ENCODE peak calls at places on chromosomes 1 and 21, in five cellular contexts. B is fibroblast of the aortic adventitia, Z is tibial nerve, L is fibroblast of mammary gland, O is osteoblast. Y is an unnamed sample.
A peak's percentile ranks its signal among the peaks of the same experiment; 100 is the strongest.

GRCh38 chr1:93715529-93716126 is 34.0 kb upstream of the BCAR3 start:
- DNase-seq in L (no peak), Z (no peak), O (no peak), B (no peak), Y (no peak)

GRCh38 chr1:8358897-8359616 is 41.1 kb downstream of the SLC45A1 start:
- DNase-seq in Z (no peak), B (no peak), L (no peak), O (peak; percentile 70), Y (no peak)

GRCh38 chr1:10860682-10861081 is 64.2 kb upstream of the CASZ1 start:
- DNase-seq in O (peak; percentile 78), Z (no peak), B (no peak), L (no peak), Y (no peak)

GRCh38 chr1:70475023-70475422 is 64.0 kb downstream of the CTH start:
- DNase-seq in Z (no peak), O (no peak), L (peak; percentile 61), B (peak; percentile 39), Y (no peak)

GRCh38 chr1:25062621-25063255 is 132.7 kb upstream of the RUNX3 start:
- DNase-seq in L (no peak), O (peak; percentile 59), Z (no peak), B (no peak), Y (peak; percentile 15)

GRCh38 chr1:6646499-6647148 is 22.0 kb downstream of the THAP3 start:
- DNase-seq in O (peak; percentile 89), B (peak; percentile 69), Z (no peak), L (peak; percentile 65), Y (no peak)

GRCh38 chr1:247962911-247963588 is 2.0 kb upstream of the OR2AK2 start:
- DNase-seq in L (no peak), B (no peak), O (no peak), Z (no peak), Y (no peak)

GRCh38 chr1:223095870-223096269 is 47.2 kb downstream of the TLR5 start:
- DNase-seq in O (no peak), B (no peak), Z (no peak), L (no peak), Y (no peak)

GRCh38 chr1:41242645-41243171 is 602 bp upstream of the SCMH1 start:
- DNase-seq in Z (no peak), B (no peak), L (no peak), O (no peak), Y (no peak)

GRCh38 chr1:117570988-117571409 is 34.8 kb upstream of the TENT5C start:
- DNase-seq in Z (no peak), L (no peak), B (no peak), O (peak; percentile 25), Y (no peak)

GRCh38 chr1:168803696-168804510 is 74.9 kb upstream of the DPT start:
- DNase-seq in Z (no peak), B (no peak), L (no peak), O (no peak), Y (no peak)

GRCh38 chr1:201153474-201154388 is 543 bp downstream of the TMEM9 start:
- DNase-seq in L (peak; percentile 21), Z (no peak), B (no peak), O (peak; percentile 82), Y (peak; percentile 34)

GRCh38 chr1:109718495-109718894 is 6.4 kb downstream of the GSTM5 start:
- DNase-seq in B (no peak), L (peak; percentile 25), O (no peak), Z (no peak), Y (no peak)

GRCh38 chr1:204520834-204521709 is 4.9 kb downstream of the MDM4 start:
- DNase-seq in L (peak; percentile 84), B (peak; percentile 19), O (peak; percentile 27), Z (no peak), Y (peak; percentile 64)

GRCh38 chr21:44710294-44710665 is 1.1 kb downstream of the TSPEAR start:
- DNase-seq in Z (no peak), L (no peak), B (no peak), O (no peak), Y (no peak)

GRCh38 chr1:29186707-29187106 is 5.0 kb upstream of the SRSF4 start:
- DNase-seq in Z (no peak), L (no peak), B (no peak), O (no peak), Y (no peak)

GRCh38 chr1:208254376-208254775 is 10.2 kb upstream of the PLXNA2 start:
- DNase-seq in L (peak; percentile 41), O (no peak), B (peak; percentile 78), Z (no peak), Y (no peak)

GRCh38 chr1:161196521-161197451 is 2.1 kb downstream of the ADAMTS4 start:
- DNase-seq in B (peak; percentile 89), O (peak; percentile 92), L (peak; percentile 93), Z (peak; percentile 47), Y (no peak)

GRCh38 chr1:196088551-196088950 is 519.7 kb downstream of the KCNT2 start:
- DNase-seq in Z (no peak), O (no peak), B (no peak), L (no peak), Y (no peak)

DNA sequence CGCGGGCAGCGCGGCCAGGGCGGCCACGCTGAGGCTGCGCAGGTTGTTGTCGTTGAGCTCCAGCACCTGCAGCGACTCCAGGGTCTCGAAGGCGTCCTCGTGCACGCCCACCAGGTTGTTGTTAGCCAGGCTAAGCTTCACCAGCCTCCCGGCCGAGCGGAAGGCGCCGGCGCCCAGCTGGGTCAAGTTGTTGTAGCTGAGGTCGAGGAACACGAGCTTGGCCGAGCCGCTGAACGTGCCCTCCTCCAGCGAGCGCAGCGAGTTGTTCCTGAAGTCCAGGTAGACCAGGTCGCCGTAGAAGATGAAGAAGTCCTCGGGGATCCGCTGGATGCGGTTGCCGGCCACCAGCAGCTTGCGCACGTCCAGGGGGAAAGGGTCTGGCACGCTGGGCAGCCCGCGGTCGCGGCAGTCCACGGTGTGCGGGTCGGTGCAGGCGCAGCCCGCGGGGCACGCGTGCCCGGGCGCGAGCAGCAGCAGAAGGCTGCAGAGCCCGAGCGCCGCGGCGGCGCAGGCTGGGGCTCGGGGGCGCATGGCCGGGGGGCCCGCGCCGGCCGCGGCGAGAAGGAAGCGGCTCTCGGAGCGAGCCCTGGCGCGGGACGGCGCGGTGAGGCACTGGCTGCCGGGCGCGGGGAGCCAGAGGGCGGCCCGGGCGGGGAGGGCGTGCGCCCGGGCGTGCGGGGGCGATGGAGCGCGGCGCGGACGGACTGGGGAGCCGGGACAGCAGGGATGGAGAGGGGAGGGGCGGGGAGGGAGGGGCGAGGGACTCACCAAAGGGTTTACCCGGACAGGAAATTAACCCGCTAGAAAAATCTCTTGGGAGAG is 529 bp downstream of the LRRC38 start:
- DNase-seq in O (no peak), Z (no peak), L (no peak), B (no peak), Y (no peak)
- TF ChIP-seq CTCF in O (no peak), Z (no peak), L (no peak), B (no peak), Y (no peak)

GRCh38 chr1:230536641-230537155 is 105.6 kb upstream of the COG2 start:
- DNase-seq in O (no peak), Z (no peak), L (no peak), B (no peak), Y (no peak)

GRCh38 chr1:230534224-230534623 is 108.1 kb upstream of the COG2 start:
- DNase-seq in O (no peak), L (no peak), B (no peak), Z (no peak), Y (no peak)

GRCh38 chr1:230541306-230541705 is 101.0 kb upstream of the COG2 start:
- DNase-seq in Z (no peak), B (no peak), L (no peak), O (no peak), Y (no peak)

GRCh38 chr1:230540416-230540815 is 101.9 kb upstream of the COG2 start:
- DNase-seq in B (no peak), Z (no peak), L (no peak), O (no peak), Y (no peak)

DNA sequence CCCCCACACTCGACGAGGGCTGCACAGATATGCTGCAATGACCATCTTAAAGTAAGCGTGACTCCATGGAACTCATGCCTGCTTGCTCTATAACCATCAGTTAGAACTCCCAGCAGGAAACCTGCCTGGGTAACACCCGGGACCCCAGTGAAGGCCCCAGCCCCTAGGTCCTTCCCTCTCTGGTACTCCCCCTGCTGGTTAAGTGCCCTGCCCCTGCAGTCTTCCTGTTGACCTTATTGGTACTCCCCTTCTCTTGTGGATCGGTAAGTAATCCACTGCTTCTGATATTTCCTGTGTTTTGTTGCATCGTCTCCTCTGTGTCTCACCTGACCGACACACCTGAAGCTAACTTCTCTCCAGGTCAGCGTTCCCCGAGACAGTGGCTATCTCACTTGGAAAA is 104.8 kb upstream of the COG2 start:
- DNase-seq in O (no peak), L (no peak), B (no peak), Z (no peak), Y (no peak)
- TF ChIP-seq CTCF in O (no peak), L (no peak), B (no peak), Z (no peak), Y (peak; percentile 8)

GRCh38 chr1:215523128-215523861 is 43.8 kb upstream of the KCTD3 start:
- DNase-seq in Z (no peak), O (no peak), L (peak; percentile 48), B (peak; percentile 63), Y (no peak)
- TF ChIP-seq CTCF in Z (no peak), O (peak; percentile 50), L (peak; percentile 35), B (peak; percentile 8), Y (no peak)

GRCh38 chr1:99738858-99739465 is 27.5 kb downstream of the FRRS1 start:
- DNase-seq in L (no peak), B (no peak), O (no peak), Z (no peak), Y (no peak)

GRCh38 chr1:99731384-99731783 is 35.1 kb downstream of the FRRS1 start:
- DNase-seq in Z (no peak), B (peak; percentile 63), L (peak; percentile 31), O (peak; percentile 39), Y (no peak)

GRCh38 chr1:99735852-99736251 is 30.6 kb downstream of the FRRS1 start:
- DNase-seq in B (no peak), L (no peak), O (no peak), Z (no peak), Y (no peak)

GRCh38 chr1:99740141-99740540 is 26.3 kb downstream of the FRRS1 start:
- DNase-seq in Z (no peak), L (no peak), O (no peak), B (no peak), Y (no peak)

DNA sequence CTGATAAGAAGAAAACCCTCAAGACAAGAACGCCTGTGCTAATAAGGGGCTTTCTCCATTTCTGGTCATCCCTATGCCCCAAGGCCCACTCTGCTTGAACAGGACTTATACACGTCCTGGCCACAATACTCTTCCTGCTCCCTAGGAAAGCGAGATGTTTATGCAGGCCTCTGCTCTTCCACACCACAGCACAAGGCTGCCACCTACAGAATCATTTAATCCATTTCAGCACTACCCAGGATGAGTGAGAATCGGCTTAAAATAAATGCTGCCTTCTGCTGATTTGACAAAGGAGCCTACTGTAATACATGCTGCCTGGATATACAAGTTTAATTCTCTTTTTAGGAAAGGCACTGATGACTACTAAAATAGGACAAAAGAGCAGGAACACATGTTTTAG is 29.4 kb downstream of the FRRS1 start:
- DNase-seq in Z (peak; percentile 28), O (peak; percentile 76), B (peak; percentile 78), L (peak; percentile 68), Y (no peak)
- TF ChIP-seq CTCF in Z (no peak), O (peak; percentile 71), B (peak; percentile 56), L (peak; percentile 44), Y (no peak)